ENCODE peak calls at places on chromosome 1, in nine cellular contexts. One of them, this sample, is unnamed.

GRCh38 chr1:54572236-54572850 is 24.3 kb downstream of the ACOT11 start:
- DNase-seq in IMR-90: no peak
- DNase-seq in tibial nerve: no peak
- DNase-seq in A549: no peak
- DNase-seq in transverse colon: no peak
- DNase-seq in uterus: no peak
- DNase-seq in stomach: no peak
- DNase-seq in prostate gland: no peak
- DNase-seq in ovary: no peak
- DNase-seq in this sample: no peak

GRCh38 chr1:214018605-214019268 is 31.0 kb downstream of the PROX1 start:
- DNase-seq in tibial nerve: no peak
- DNase-seq in IMR-90: no peak
- DNase-seq in ovary: no peak
- DNase-seq in A549: no peak
- DNase-seq in prostate gland: no peak
- DNase-seq in uterus: no peak
- DNase-seq in stomach: no peak
- DNase-seq in transverse colon: no peak
- DNase-seq in this sample: no peak

GRCh38 chr1:33366766-33367487 is 46.0 kb upstream of the A3GALT2 start:
- DNase-seq in stomach: no peak
- DNase-seq in IMR-90: no peak
- DNase-seq in A549: no peak
- DNase-seq in tibial nerve: no peak
- DNase-seq in ovary: peak; percentile 29
- DNase-seq in transverse colon: no peak
- DNase-seq in prostate gland: no peak
- DNase-seq in uterus: peak; percentile 44
- DNase-seq in this sample: no peak

GRCh38 chr1:203405703-203406430 is 54.9 kb upstream of the FMOD start:
- DNase-seq in ovary: no peak
- DNase-seq in A549: no peak
- DNase-seq in uterus: no peak
- DNase-seq in transverse colon: no peak
- DNase-seq in IMR-90: no peak
- DNase-seq in prostate gland: no peak
- DNase-seq in tibial nerve: no peak
- DNase-seq in stomach: no peak
- DNase-seq in this sample: no peak

GRCh38 chr1:207302618-207303408 is 18.7 kb upstream of the CD55 start:
- DNase-seq in A549: no peak
- DNase-seq in tibial nerve: no peak
- DNase-seq in IMR-90: no peak
- DNase-seq in uterus: no peak
- DNase-seq in prostate gland: no peak
- DNase-seq in transverse colon: no peak
- DNase-seq in stomach: no peak
- DNase-seq in ovary: no peak
- DNase-seq in this sample: no peak

GRCh38 chr1:243798726-243799125 is 51.3 kb downstream of the AKT3 start:
- DNase-seq in ovary: no peak
- DNase-seq in IMR-90: peak; percentile 93
- DNase-seq in stomach: no peak
- DNase-seq in uterus: no peak
- DNase-seq in A549: peak; percentile 80
- DNase-seq in tibial nerve: no peak
- DNase-seq in prostate gland: no peak
- DNase-seq in transverse colon: no peak
- DNase-seq in this sample: no peak

GRCh38 chr1:23624440-23624839 is 65.1 kb upstream of the ID3 start:
- DNase-seq in IMR-90: no peak
- DNase-seq in uterus: no peak
- DNase-seq in transverse colon: no peak
- DNase-seq in tibial nerve: no peak
- DNase-seq in stomach: no peak
- DNase-seq in A549: no peak
- DNase-seq in ovary: no peak
- DNase-seq in prostate gland: no peak
- DNase-seq in this sample: no peak

GRCh38 chr1:58412071-58412580 is 134.4 kb downstream of the OMA1 start:
- DNase-seq in A549: no peak
- DNase-seq in ovary: no peak
- DNase-seq in tibial nerve: no peak
- DNase-seq in prostate gland: no peak
- DNase-seq in stomach: no peak
- DNase-seq in uterus: no peak
- DNase-seq in IMR-90: peak; percentile 47
- DNase-seq in transverse colon: no peak
- DNase-seq in this sample: no peak

GRCh38 chr1:22969224-22969829 is 3.3 kb downstream of the LACTBL1 start:
- DNase-seq in A549: peak; percentile 24
- DNase-seq in prostate gland: peak; percentile 67
- DNase-seq in stomach: no peak
- DNase-seq in transverse colon: peak; percentile 38
- DNase-seq in tibial nerve: no peak
- DNase-seq in ovary: no peak
- DNase-seq in uterus: no peak
- DNase-seq in IMR-90: peak; percentile 90
- DNase-seq in this sample: no peak

GRCh38 chr1:30146448-30146847 is 576.9 kb downstream of the MATN1 start:
- DNase-seq in IMR-90: no peak
- DNase-seq in ovary: no peak
- DNase-seq in uterus: no peak
- DNase-seq in A549: no peak
- DNase-seq in tibial nerve: no peak
- DNase-seq in stomach: no peak
- DNase-seq in prostate gland: no peak
- DNase-seq in transverse colon: no peak
- DNase-seq in this sample: no peak

GRCh38 chr1:27807385-27807784 is 23.2 kb upstream of the PPP1R8 start:
- DNase-seq in A549: no peak
- DNase-seq in transverse colon: no peak
- DNase-seq in tibial nerve: no peak
- DNase-seq in ovary: no peak
- DNase-seq in stomach: no peak
- DNase-seq in uterus: no peak
- DNase-seq in prostate gland: no peak
- DNase-seq in IMR-90: no peak
- DNase-seq in this sample: no peak
- TF ChIP-seq POLR2A in A549: no peak
- TF ChIP-seq POLR2A in transverse colon: no peak
- TF ChIP-seq POLR2A in tibial nerve: no peak
- TF ChIP-seq POLR2A in ovary: no peak
- TF ChIP-seq POLR2A in stomach: no peak
- TF ChIP-seq POLR2A in uterus: no peak
- TF ChIP-seq POLR2A in prostate gland: no peak
- TF ChIP-seq POLR2A in IMR-90: no peak
- TF ChIP-seq POLR2A in this sample: no peak

DNA sequence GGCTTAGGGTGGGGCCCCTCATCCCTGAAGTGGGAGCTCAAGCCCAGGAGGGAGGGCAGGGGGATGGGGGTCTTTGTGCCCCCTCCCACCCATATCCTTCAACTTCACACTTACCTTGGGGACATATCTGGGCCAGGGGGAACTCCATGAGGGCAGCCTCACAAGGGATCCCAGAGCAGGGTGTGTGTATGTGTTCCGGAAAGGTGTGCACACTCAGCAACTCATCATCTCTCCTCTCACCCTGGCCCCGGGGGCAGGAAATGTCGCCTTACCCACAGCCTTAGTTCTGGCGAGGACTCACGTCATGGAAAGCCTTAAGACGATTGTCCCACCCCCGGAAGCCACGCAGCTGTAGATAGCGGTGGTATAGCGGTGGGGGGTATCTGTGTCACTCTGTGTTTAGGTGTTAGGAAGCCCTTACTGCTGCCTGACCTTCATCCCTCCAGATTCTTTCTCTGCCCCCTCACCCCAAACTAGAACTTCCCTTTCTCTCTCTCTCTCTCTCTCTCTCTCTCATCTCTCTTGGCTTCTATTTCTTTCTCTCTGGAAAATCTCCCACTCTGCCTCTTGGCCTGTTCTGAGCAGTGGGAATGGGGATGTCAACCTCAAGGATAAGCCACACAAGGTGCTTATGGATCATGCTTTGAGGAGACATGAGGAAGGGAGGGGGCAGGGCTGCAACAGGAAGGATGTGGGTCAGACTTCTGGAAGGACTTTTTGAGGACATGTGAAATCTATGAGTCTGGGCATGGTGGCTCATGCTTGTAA is at the start of gene SH2D2A:
- DNase-seq in stomach: peak; percentile 65
- DNase-seq in uterus: no peak
- DNase-seq in tibial nerve: no peak
- DNase-seq in IMR-90: peak; percentile 41
- DNase-seq in transverse colon: peak; percentile 72
- DNase-seq in prostate gland: no peak
- DNase-seq in ovary: no peak
- DNase-seq in A549: no peak
- DNase-seq in this sample: peak; percentile 90
- TF ChIP-seq POLR2A in stomach: no peak
- TF ChIP-seq POLR2A in uterus: no peak
- TF ChIP-seq POLR2A in tibial nerve: no peak
- TF ChIP-seq POLR2A in IMR-90: no peak
- TF ChIP-seq POLR2A in transverse colon: peak; percentile 70
- TF ChIP-seq POLR2A in prostate gland: no peak
- TF ChIP-seq POLR2A in ovary: no peak
- TF ChIP-seq POLR2A in A549: no peak
- TF ChIP-seq POLR2A in this sample: no peak

DNA sequence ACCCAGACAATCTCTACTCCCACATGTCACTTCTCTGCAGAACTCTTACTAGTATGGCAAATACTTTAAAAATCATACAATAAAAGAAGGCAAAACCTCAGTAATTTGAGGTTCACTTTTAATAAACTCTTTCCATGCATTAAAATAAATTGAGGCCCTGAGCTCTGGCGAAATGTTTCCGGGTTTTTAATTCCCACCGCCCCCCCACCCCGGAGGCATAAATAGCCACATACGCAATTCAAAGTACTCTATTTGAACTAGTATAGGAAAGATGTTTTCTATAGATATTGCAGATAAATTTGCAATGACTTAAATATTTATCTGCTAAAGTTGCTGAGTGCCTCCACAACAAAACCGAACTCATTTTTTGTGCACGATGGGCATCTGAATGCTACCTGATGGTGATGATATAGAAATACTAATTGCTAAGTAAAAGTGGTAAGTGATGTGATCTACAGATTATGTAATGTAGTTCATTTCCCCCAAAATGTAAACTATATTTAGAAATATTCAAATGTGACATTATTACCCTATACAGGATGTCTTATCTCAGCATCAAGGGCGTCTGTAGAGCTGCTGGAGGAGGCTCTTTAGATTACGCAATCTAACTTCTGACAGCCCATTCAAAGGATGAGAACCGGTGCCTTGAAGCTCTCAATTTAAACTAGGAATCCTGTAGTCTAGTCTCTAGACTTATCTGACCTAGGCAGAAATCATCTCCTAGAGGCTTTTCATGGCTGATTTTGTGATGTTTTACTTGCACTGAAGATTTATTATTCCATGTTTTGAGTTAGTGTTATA is 8.6 kb downstream of the IRF2BP2 start:
- DNase-seq in uterus: peak; percentile 47
- DNase-seq in ovary: no peak
- DNase-seq in tibial nerve: no peak
- DNase-seq in IMR-90: peak; percentile 66
- DNase-seq in transverse colon: peak; percentile 42
- DNase-seq in prostate gland: no peak
- DNase-seq in stomach: no peak
- DNase-seq in A549: peak; percentile 69
- DNase-seq in this sample: no peak
- TF ChIP-seq POLR2A in uterus: no peak
- TF ChIP-seq POLR2A in ovary: no peak
- TF ChIP-seq POLR2A in tibial nerve: no peak
- TF ChIP-seq POLR2A in IMR-90: peak; percentile 55
- TF ChIP-seq POLR2A in transverse colon: peak; percentile 7
- TF ChIP-seq POLR2A in prostate gland: no peak
- TF ChIP-seq POLR2A in stomach: no peak
- TF ChIP-seq POLR2A in A549: no peak
- TF ChIP-seq POLR2A in this sample: no peak

DNA sequence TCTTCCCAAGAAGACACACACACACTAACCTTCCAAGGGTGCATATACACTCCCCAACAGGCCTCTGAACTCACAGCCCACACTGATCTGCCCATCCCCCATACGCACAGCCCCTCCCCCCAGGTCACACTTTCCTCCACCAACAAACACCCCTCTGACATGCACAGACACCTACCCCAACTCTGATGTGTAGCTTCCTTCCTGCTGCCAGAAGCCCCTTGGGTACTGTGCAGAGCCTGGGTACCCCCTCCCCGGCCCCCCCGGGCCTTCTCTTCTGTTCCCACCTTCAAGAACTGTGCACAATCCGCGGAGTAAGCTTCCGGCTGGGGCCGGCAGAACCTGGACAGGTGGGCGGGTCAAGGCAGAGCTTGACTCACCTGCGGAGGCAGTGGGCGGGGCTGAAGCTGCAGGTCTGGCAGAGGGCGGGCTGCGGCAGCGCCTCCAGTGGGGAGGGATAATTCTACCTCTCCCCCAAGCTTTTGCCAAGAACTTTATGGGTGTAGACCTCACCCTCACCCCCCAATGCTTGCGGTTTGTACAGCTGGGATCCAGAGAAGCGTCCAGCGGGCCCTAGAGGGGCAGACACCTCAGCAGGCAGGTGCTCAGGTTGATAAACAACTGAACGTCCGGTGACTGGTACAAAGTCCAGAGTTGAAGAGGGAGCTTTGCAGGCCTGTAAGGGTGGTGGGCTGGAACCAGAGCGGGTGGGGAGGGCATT is at the start of gene C1orf210:
- DNase-seq in IMR-90: no peak
- DNase-seq in transverse colon: peak; percentile 93
- DNase-seq in uterus: no peak
- DNase-seq in ovary: no peak
- DNase-seq in stomach: peak; percentile 94
- DNase-seq in A549: no peak
- DNase-seq in prostate gland: peak; percentile 91
- DNase-seq in tibial nerve: no peak
- DNase-seq in this sample: peak; percentile 86
- TF ChIP-seq POLR2A in IMR-90: no peak
- TF ChIP-seq POLR2A in transverse colon: peak; percentile 74
- TF ChIP-seq POLR2A in uterus: no peak
- TF ChIP-seq POLR2A in ovary: no peak
- TF ChIP-seq POLR2A in stomach: no peak
- TF ChIP-seq POLR2A in A549: no peak
- TF ChIP-seq POLR2A in prostate gland: peak; percentile 54
- TF ChIP-seq POLR2A in tibial nerve: no peak
- TF ChIP-seq POLR2A in this sample: no peak

GRCh38 chr1:167617100-167617949 is 12.7 kb upstream of the RCSD1 start:
- DNase-seq in uterus: peak; percentile 38
- DNase-seq in tibial nerve: no peak
- DNase-seq in ovary: no peak
- DNase-seq in transverse colon: peak; percentile 60
- DNase-seq in prostate gland: no peak
- DNase-seq in stomach: no peak
- DNase-seq in IMR-90: peak; percentile 7
- DNase-seq in A549: peak; percentile 16
- DNase-seq in this sample: peak; percentile 49
- TF ChIP-seq POLR2A in uterus: no peak
- TF ChIP-seq POLR2A in tibial nerve: no peak
- TF ChIP-seq POLR2A in ovary: no peak
- TF ChIP-seq POLR2A in transverse colon: peak; percentile 19
- TF ChIP-seq POLR2A in prostate gland: no peak
- TF ChIP-seq POLR2A in stomach: no peak
- TF ChIP-seq POLR2A in IMR-90: no peak
- TF ChIP-seq POLR2A in A549: no peak
- TF ChIP-seq POLR2A in this sample: no peak

This sample was measured in lower leg skin.